ENCODE peak calls at places on chromosome 2, in seven cellular contexts. One of them, this sample, is unnamed.

GRCh38 chr2:200466703-200467418 is 43.0 kb downstream of the KCTD18 start:
- DNase-seq in tibial nerve: no peak
- DNase-seq in fibroblast of mammary gland: peak
- DNase-seq in M059J: no peak
- DNase-seq in endothelial cell: no peak
- DNase-seq in stimulated activated CD4-positive, alpha-beta T cell treated with anti-CD3 and anti-CD28 coated beads, Interleukin-2, amount 100 ng/mL, for 24 hours: peak
- DNase-seq in sciatic nerve: no peak
- DNase-seq in this sample: peak

GRCh38 chr2:11203480-11203879 is 48.2 kb downstream of the SLC66A3 start:
- DNase-seq in stimulated activated CD4-positive, alpha-beta T cell treated with anti-CD3 and anti-CD28 coated beads, Interleukin-2, amount 100 ng/mL, for 24 hours: no peak
- DNase-seq in sciatic nerve: no peak
- DNase-seq in tibial nerve: no peak
- DNase-seq in M059J: peak
- DNase-seq in endothelial cell: no peak
- DNase-seq in fibroblast of mammary gland: peak
- DNase-seq in this sample: no peak

GRCh38 chr2:113078350-113078839 is 10.6 kb downstream of the IL1F10 start:
- DNase-seq in stimulated activated CD4-positive, alpha-beta T cell treated with anti-CD3 and anti-CD28 coated beads, Interleukin-2, amount 100 ng/mL, for 24 hours: no peak
- DNase-seq in fibroblast of mammary gland: peak
- DNase-seq in endothelial cell: no peak
- DNase-seq in sciatic nerve: no peak
- DNase-seq in tibial nerve: no peak
- DNase-seq in M059J: peak
- DNase-seq in this sample: no peak

GRCh38 chr2:192657364-192657763 is 462.6 kb upstream of the TMEFF2 start:
- DNase-seq in sciatic nerve: no peak
- DNase-seq in M059J: no peak
- DNase-seq in tibial nerve: no peak
- DNase-seq in fibroblast of mammary gland: no peak
- DNase-seq in stimulated activated CD4-positive, alpha-beta T cell treated with anti-CD3 and anti-CD28 coated beads, Interleukin-2, amount 100 ng/mL, for 24 hours: no peak
- DNase-seq in endothelial cell: no peak
- DNase-seq in this sample: no peak

GRCh38 chr2:156405586-156405985 is 30.6 kb upstream of the GPD2 start:
- DNase-seq in sciatic nerve: no peak
- DNase-seq in tibial nerve: no peak
- DNase-seq in stimulated activated CD4-positive, alpha-beta T cell treated with anti-CD3 and anti-CD28 coated beads, Interleukin-2, amount 100 ng/mL, for 24 hours: no peak
- DNase-seq in M059J: no peak
- DNase-seq in fibroblast of mammary gland: peak
- DNase-seq in endothelial cell: no peak
- DNase-seq in this sample: peak

GRCh38 chr2:114507744-114508143 is 65.3 kb downstream of the DPP10 start:
- DNase-seq in sciatic nerve: no peak
- DNase-seq in fibroblast of mammary gland: no peak
- DNase-seq in tibial nerve: no peak
- DNase-seq in M059J: no peak
- DNase-seq in stimulated activated CD4-positive, alpha-beta T cell treated with anti-CD3 and anti-CD28 coated beads, Interleukin-2, amount 100 ng/mL, for 24 hours: no peak
- DNase-seq in endothelial cell: no peak
- DNase-seq in this sample: no peak

GRCh38 chr2:107002735-107003134 is 116.8 kb upstream of the ST6GAL2 start:
- DNase-seq in sciatic nerve: no peak
- DNase-seq in stimulated activated CD4-positive, alpha-beta T cell treated with anti-CD3 and anti-CD28 coated beads, Interleukin-2, amount 100 ng/mL, for 24 hours: no peak
- DNase-seq in tibial nerve: no peak
- DNase-seq in fibroblast of mammary gland: peak
- DNase-seq in M059J: no peak
- DNase-seq in endothelial cell: no peak
- DNase-seq in this sample: no peak

GRCh38 chr2:36399050-36399449 is 43.5 kb downstream of the CRIM1 start:
- DNase-seq in tibial nerve: no peak
- DNase-seq in fibroblast of mammary gland: no peak
- DNase-seq in stimulated activated CD4-positive, alpha-beta T cell treated with anti-CD3 and anti-CD28 coated beads, Interleukin-2, amount 100 ng/mL, for 24 hours: no peak
- DNase-seq in sciatic nerve: no peak
- DNase-seq in endothelial cell: no peak
- DNase-seq in M059J: no peak
- DNase-seq in this sample: no peak

GRCh38 chr2:172962824-172963223 is 112.8 kb upstream of the MAP3K20 start:
- DNase-seq in endothelial cell: no peak
- DNase-seq in M059J: peak
- DNase-seq in tibial nerve: no peak
- DNase-seq in sciatic nerve: no peak
- DNase-seq in stimulated activated CD4-positive, alpha-beta T cell treated with anti-CD3 and anti-CD28 coated beads, Interleukin-2, amount 100 ng/mL, for 24 hours: peak
- DNase-seq in fibroblast of mammary gland: peak
- DNase-seq in this sample: no peak

GRCh38 chr2:191335875-191336464 is 90.8 kb downstream of the MYO1B start:
- DNase-seq in sciatic nerve: no peak
- DNase-seq in stimulated activated CD4-positive, alpha-beta T cell treated with anti-CD3 and anti-CD28 coated beads, Interleukin-2, amount 100 ng/mL, for 24 hours: no peak
- DNase-seq in endothelial cell: no peak
- DNase-seq in M059J: no peak
- DNase-seq in tibial nerve: no peak
- DNase-seq in fibroblast of mammary gland: no peak
- DNase-seq in this sample: no peak

GRCh38 chr2:235506291-235506996 is 12.6 kb downstream of the AGAP1 start:
- DNase-seq in endothelial cell: no peak
- DNase-seq in stimulated activated CD4-positive, alpha-beta T cell treated with anti-CD3 and anti-CD28 coated beads, Interleukin-2, amount 100 ng/mL, for 24 hours: no peak
- DNase-seq in tibial nerve: no peak
- DNase-seq in M059J: no peak
- DNase-seq in fibroblast of mammary gland: peak
- DNase-seq in sciatic nerve: no peak
- DNase-seq in this sample: no peak

GRCh38 chr2:43792653-43793052 is 18.8 kb downstream of the DYNC2LI1 start:
- DNase-seq in tibial nerve: no peak
- DNase-seq in sciatic nerve: no peak
- DNase-seq in fibroblast of mammary gland: no peak
- DNase-seq in endothelial cell: no peak
- DNase-seq in M059J: peak
- DNase-seq in stimulated activated CD4-positive, alpha-beta T cell treated with anti-CD3 and anti-CD28 coated beads, Interleukin-2, amount 100 ng/mL, for 24 hours: no peak
- DNase-seq in this sample: no peak